ENCODE peak calls at places on chromosomes 2 and 18, in five cellular contexts. One of them, this sample, is unnamed.

GRCh38 chr18:42583197-42583776 is 532.2 kb downstream of the RIT2 start:
- DNase-seq in CD4-positive, alpha-beta T cell: no peak
- DNase-seq in GM12864: no peak
- DNase-seq in NCI-H510A treated with DMSO at 0.1 percent for 48 hours: no peak
- DNase-seq in activated T-cell treated with anti-CD3 and anti-CD28 coated beads, Interleukin-2, amount 50 U/mL, for 72 hours: no peak
- DNase-seq in this sample: no peak

GRCh38 chr2:20958176-20958575 is 85.7 kb downstream of the APOB start:
- DNase-seq in activated T-cell treated with anti-CD3 and anti-CD28 coated beads, Interleukin-2, amount 50 U/mL, for 72 hours: no peak
- DNase-seq in CD4-positive, alpha-beta T cell: no peak
- DNase-seq in GM12864: no peak
- DNase-seq in NCI-H510A treated with DMSO at 0.1 percent for 48 hours: no peak
- DNase-seq in this sample: no peak

GRCh38 chr18:23183356-23184150 is 48.3 kb downstream of the CABLES1 start:
- DNase-seq in CD4-positive, alpha-beta T cell: no peak
- DNase-seq in GM12864: no peak
- DNase-seq in NCI-H510A treated with DMSO at 0.1 percent for 48 hours: no peak
- DNase-seq in activated T-cell treated with anti-CD3 and anti-CD28 coated beads, Interleukin-2, amount 50 U/mL, for 72 hours: no peak
- DNase-seq in this sample: no peak

GRCh38 chr18:12520442-12520992 is 112.8 kb downstream of the PRELID3A start:
- DNase-seq in GM12864: no peak
- DNase-seq in activated T-cell treated with anti-CD3 and anti-CD28 coated beads, Interleukin-2, amount 50 U/mL, for 72 hours: no peak
- DNase-seq in NCI-H510A treated with DMSO at 0.1 percent for 48 hours: no peak
- DNase-seq in CD4-positive, alpha-beta T cell: no peak
- DNase-seq in this sample: no peak

GRCh38 chr2:1082456-1083205 is 132.0 kb downstream of the SNTG2 start:
- DNase-seq in activated T-cell treated with anti-CD3 and anti-CD28 coated beads, Interleukin-2, amount 50 U/mL, for 72 hours: no peak
- DNase-seq in CD4-positive, alpha-beta T cell: no peak
- DNase-seq in GM12864: no peak
- DNase-seq in NCI-H510A treated with DMSO at 0.1 percent for 48 hours: no peak
- DNase-seq in this sample: no peak

GRCh38 chr2:206381881-206382280 is 61.5 kb upstream of the ADAM23 start:
- DNase-seq in CD4-positive, alpha-beta T cell: no peak
- DNase-seq in NCI-H510A treated with DMSO at 0.1 percent for 48 hours: no peak
- DNase-seq in activated T-cell treated with anti-CD3 and anti-CD28 coated beads, Interleukin-2, amount 50 U/mL, for 72 hours: no peak
- DNase-seq in GM12864: no peak
- DNase-seq in this sample: no peak

GRCh38 chr2:150214626-150215025 is 272.8 kb downstream of the RND3 start:
- DNase-seq in GM12864: no peak
- DNase-seq in activated T-cell treated with anti-CD3 and anti-CD28 coated beads, Interleukin-2, amount 50 U/mL, for 72 hours: no peak
- DNase-seq in NCI-H510A treated with DMSO at 0.1 percent for 48 hours: no peak
- DNase-seq in CD4-positive, alpha-beta T cell: no peak
- DNase-seq in this sample: no peak

GRCh38 chr2:71943238-71944182 is 204.2 kb downstream of the CYP26B1 start:
- DNase-seq in GM12864: no peak
- DNase-seq in NCI-H510A treated with DMSO at 0.1 percent for 48 hours: no peak
- DNase-seq in CD4-positive, alpha-beta T cell: no peak
- DNase-seq in activated T-cell treated with anti-CD3 and anti-CD28 coated beads, Interleukin-2, amount 50 U/mL, for 72 hours: no peak
- DNase-seq in this sample: no peak

GRCh38 chr2:73203055-73203681 is 794 bp downstream of the NOTO start:
- DNase-seq in GM12864: no peak
- DNase-seq in CD4-positive, alpha-beta T cell: no peak
- DNase-seq in NCI-H510A treated with DMSO at 0.1 percent for 48 hours: no peak
- DNase-seq in activated T-cell treated with anti-CD3 and anti-CD28 coated beads, Interleukin-2, amount 50 U/mL, for 72 hours: no peak
- DNase-seq in this sample: no peak

GRCh38 chr2:46873632-46874068 is 42.0 kb downstream of the MCFD2 start:
- DNase-seq in NCI-H510A treated with DMSO at 0.1 percent for 48 hours: peak
- DNase-seq in GM12864: no peak
- DNase-seq in activated T-cell treated with anti-CD3 and anti-CD28 coated beads, Interleukin-2, amount 50 U/mL, for 72 hours: peak
- DNase-seq in CD4-positive, alpha-beta T cell: no peak
- DNase-seq in this sample: no peak

GRCh38 chr2:239836021-239836765 is 188.9 kb downstream of the NDUFA10 start:
- DNase-seq in CD4-positive, alpha-beta T cell: no peak
- DNase-seq in GM12864: no peak
- DNase-seq in activated T-cell treated with anti-CD3 and anti-CD28 coated beads, Interleukin-2, amount 50 U/mL, for 72 hours: no peak
- DNase-seq in NCI-H510A treated with DMSO at 0.1 percent for 48 hours: no peak
- DNase-seq in this sample: no peak

GRCh38 chr2:31729442-31730092 is 148.8 kb upstream of the SRD5A2 start:
- DNase-seq in CD4-positive, alpha-beta T cell: no peak
- DNase-seq in activated T-cell treated with anti-CD3 and anti-CD28 coated beads, Interleukin-2, amount 50 U/mL, for 72 hours: no peak
- DNase-seq in GM12864: peak
- DNase-seq in NCI-H510A treated with DMSO at 0.1 percent for 48 hours: no peak
- DNase-seq in this sample: peak

GRCh38 chr2:154952346-154953010 is 254.0 kb downstream of the KCNJ3 start:
- DNase-seq in activated T-cell treated with anti-CD3 and anti-CD28 coated beads, Interleukin-2, amount 50 U/mL, for 72 hours: no peak
- DNase-seq in CD4-positive, alpha-beta T cell: no peak
- DNase-seq in GM12864: no peak
- DNase-seq in NCI-H510A treated with DMSO at 0.1 percent for 48 hours: peak
- DNase-seq in this sample: no peak

This sample was measured in GM12878.